ENCODE peak calls at places on chromosomes 6 and 20, in four cellular contexts. One of them, this sample, is unnamed.

GRCh38 chr6:15960740-15961629 is 167.9 kb upstream of the MYLIP start:
- DNase-seq in GM12865: peak; percentile 37
- DNase-seq in uterus: no peak
- DNase-seq in cardiac fibroblast: no peak
- DNase-seq in this sample: no peak

GRCh38 chr6:1850581-1851157 is 241.0 kb downstream of the FOXC1 start:
- DNase-seq in cardiac fibroblast: no peak
- DNase-seq in GM12865: no peak
- DNase-seq in uterus: no peak
- DNase-seq in this sample: no peak

GRCh38 chr6:26019261-26019845 is 56.8 kb downstream of the TRIM38 start:
- DNase-seq in cardiac fibroblast: no peak
- DNase-seq in GM12865: no peak
- DNase-seq in uterus: no peak
- DNase-seq in this sample: no peak

GRCh38 chr6:11317885-11318771 is 85.7 kb upstream of the NEDD9 start:
- DNase-seq in cardiac fibroblast: peak; percentile 94
- DNase-seq in GM12865: peak; percentile 73
- DNase-seq in uterus: peak; percentile 87
- DNase-seq in this sample: peak; percentile 19

GRCh38 chr6:88380618-88381288 is 214.6 kb upstream of the CNR1 start:
- DNase-seq in GM12865: no peak
- DNase-seq in uterus: no peak
- DNase-seq in cardiac fibroblast: peak; percentile 26
- DNase-seq in this sample: no peak

GRCh38 chr6:109486068-109486467 is 3.0 kb upstream of the ZBTB24 start:
- DNase-seq in cardiac fibroblast: no peak
- DNase-seq in GM12865: no peak
- DNase-seq in uterus: no peak
- DNase-seq in this sample: no peak

GRCh38 chr6:38730136-38730862 is 15.2 kb downstream of the DNAH8 start:
- DNase-seq in GM12865: no peak
- DNase-seq in uterus: no peak
- DNase-seq in cardiac fibroblast: no peak
- DNase-seq in this sample: no peak

GRCh38 chr20:17722493-17723300 is 22.9 kb downstream of the BANF2 start:
- DNase-seq in GM12865: no peak
- DNase-seq in uterus: no peak
- DNase-seq in cardiac fibroblast: no peak
- DNase-seq in this sample: no peak

GRCh38 chr6:150377211-150377781 is 8.5 kb downstream of the IYD start:
- DNase-seq in GM12865: no peak
- DNase-seq in cardiac fibroblast: peak; percentile 38
- DNase-seq in uterus: no peak
- DNase-seq in this sample: no peak

GRCh38 chr6:2853766-2854393 is 12.2 kb upstream of the SERPINB1 start:
- DNase-seq in cardiac fibroblast: peak; percentile 82
- DNase-seq in uterus: peak; percentile 52
- DNase-seq in GM12865: peak; percentile 84
- DNase-seq in this sample: no peak

GRCh38 chr20:43655937-43656336 is 11.0 kb upstream of the MYBL2 start:
- DNase-seq in GM12865: no peak
- DNase-seq in cardiac fibroblast: no peak
- DNase-seq in uterus: no peak
- DNase-seq in this sample: no peak

GRCh38 chr20:33893314-33893713 is 82.2 kb downstream of the CHMP4B start:
- DNase-seq in GM12865: no peak
- DNase-seq in cardiac fibroblast: peak; percentile 43
- DNase-seq in uterus: no peak
- DNase-seq in this sample: no peak

GRCh38 chr6:31614075-31614619 is 887 bp upstream of the AIF1 start:
- DNase-seq in GM12865: no peak
- DNase-seq in uterus: no peak
- DNase-seq in cardiac fibroblast: no peak
- DNase-seq in this sample: no peak

GRCh38 chr6:127341471-127342202 is 1.8 kb downstream of the ECHDC1 start:
- DNase-seq in uterus: no peak
- DNase-seq in cardiac fibroblast: no peak
- DNase-seq in GM12865: peak; percentile 38
- DNase-seq in this sample: no peak

GRCh38 chr6:147205690-147206600 is 1.7 kb downstream of the STXBP5 start:
- DNase-seq in GM12865: no peak
- DNase-seq in uterus: no peak
- DNase-seq in cardiac fibroblast: peak; percentile 59
- DNase-seq in this sample: no peak
- H3K4me3 ChIP-seq in GM12865: peak overlapping the region; percentile 98
- H3K4me3 ChIP-seq in uterus: peak overlapping the region; percentile 93
- H3K4me3 ChIP-seq in cardiac fibroblast: peak overlapping the region; percentile 92
- H3K4me3 ChIP-seq in this sample: peak overlapping the region; percentile 32

DNA sequence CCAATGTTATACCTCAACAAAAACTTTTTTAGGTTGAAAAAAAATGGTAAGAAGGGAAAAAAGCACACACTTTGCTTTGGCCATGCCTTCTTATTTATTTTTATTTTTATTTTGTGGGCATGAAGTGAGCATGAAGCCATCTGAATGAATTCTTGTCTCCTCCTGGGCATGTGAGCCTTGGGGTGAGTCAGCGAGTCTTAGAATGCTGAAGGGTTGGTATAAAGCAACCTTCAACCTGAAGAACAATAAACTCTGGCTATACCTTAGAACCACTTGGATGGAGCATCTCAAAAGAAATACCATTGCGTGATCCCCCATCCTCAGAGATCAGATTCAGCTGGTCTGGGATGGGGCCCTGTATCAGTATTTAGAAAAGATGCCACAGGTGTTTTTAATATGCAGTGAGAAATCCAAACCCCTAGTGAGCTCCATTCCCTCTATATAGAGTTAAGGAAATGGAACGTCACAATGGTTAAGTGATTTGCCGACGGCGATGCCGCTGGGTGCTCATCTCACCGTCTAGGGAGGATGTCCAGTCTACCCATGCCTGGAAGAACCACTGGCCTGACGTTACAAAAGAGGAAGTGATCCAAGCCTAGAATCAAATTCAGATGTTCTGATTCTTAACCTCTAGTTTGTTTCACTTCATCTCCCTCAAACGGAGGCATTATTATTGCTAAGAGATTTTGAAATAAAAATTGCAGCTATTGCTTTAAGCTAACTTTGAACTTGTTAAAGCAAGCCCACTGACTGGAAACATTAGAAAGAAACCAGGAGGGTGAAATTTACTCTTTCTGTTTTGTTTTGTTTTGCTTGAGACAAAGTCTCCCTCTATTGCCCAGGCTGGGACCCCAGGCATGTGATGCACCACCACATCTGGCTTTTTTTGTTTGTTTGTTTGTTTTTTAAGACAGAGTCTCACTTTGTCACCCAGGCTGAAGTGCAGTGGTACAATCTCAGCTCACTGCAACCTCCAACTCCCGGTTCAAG is 67.1 kb downstream of the EDN1 start:
- DNase-seq in GM12865: peak; percentile 80
- DNase-seq in cardiac fibroblast: no peak
- DNase-seq in uterus: no peak
- DNase-seq in this sample: peak; percentile 53
- TF ChIP-seq CTCF in GM12865: no peak
- TF ChIP-seq CTCF in cardiac fibroblast: no peak
- TF ChIP-seq CTCF in uterus: no peak
- TF ChIP-seq CTCF in this sample: no peak

GRCh38 chr20:63706027-63706695 is 1.6 kb downstream of the ARFRP1 start:
- DNase-seq in uterus: no peak
- DNase-seq in cardiac fibroblast: no peak
- DNase-seq in GM12865: peak; percentile 2
- DNase-seq in this sample: no peak
- H3K4me3 ChIP-seq in uterus: no peak overlapping the region
- H3K4me3 ChIP-seq in cardiac fibroblast: peak overlapping the region; percentile 81
- H3K4me3 ChIP-seq in GM12865: peak overlapping the region; percentile 77
- H3K4me3 ChIP-seq in this sample: peak overlapping the region; percentile 61

GRCh38 chr20:1800777-1801176 is 94.4 kb upstream of the SIRPA start:
- DNase-seq in cardiac fibroblast: peak; percentile 62
- DNase-seq in GM12865: no peak
- DNase-seq in uterus: no peak
- DNase-seq in this sample: no peak
- TF ChIP-seq CTCF in cardiac fibroblast: peak; percentile 54
- TF ChIP-seq CTCF in GM12865: no peak
- TF ChIP-seq CTCF in uterus: no peak
- TF ChIP-seq CTCF in this sample: peak; percentile 16

GRCh38 chr6:27577922-27578321 is 105.0 kb upstream of the ZNF184 start:
- DNase-seq in cardiac fibroblast: no peak
- DNase-seq in uterus: no peak
- DNase-seq in GM12865: no peak
- DNase-seq in this sample: no peak

GRCh38 chr6:27579973-27580372 is 107.1 kb upstream of the ZNF184 start:
- DNase-seq in cardiac fibroblast: no peak
- DNase-seq in uterus: no peak
- DNase-seq in GM12865: no peak
- DNase-seq in this sample: no peak

GRCh38 chr6:27584326-27584725 is 111.4 kb upstream of the ZNF184 start:
- DNase-seq in GM12865: no peak
- DNase-seq in uterus: no peak
- DNase-seq in cardiac fibroblast: no peak
- DNase-seq in this sample: no peak

DNA sequence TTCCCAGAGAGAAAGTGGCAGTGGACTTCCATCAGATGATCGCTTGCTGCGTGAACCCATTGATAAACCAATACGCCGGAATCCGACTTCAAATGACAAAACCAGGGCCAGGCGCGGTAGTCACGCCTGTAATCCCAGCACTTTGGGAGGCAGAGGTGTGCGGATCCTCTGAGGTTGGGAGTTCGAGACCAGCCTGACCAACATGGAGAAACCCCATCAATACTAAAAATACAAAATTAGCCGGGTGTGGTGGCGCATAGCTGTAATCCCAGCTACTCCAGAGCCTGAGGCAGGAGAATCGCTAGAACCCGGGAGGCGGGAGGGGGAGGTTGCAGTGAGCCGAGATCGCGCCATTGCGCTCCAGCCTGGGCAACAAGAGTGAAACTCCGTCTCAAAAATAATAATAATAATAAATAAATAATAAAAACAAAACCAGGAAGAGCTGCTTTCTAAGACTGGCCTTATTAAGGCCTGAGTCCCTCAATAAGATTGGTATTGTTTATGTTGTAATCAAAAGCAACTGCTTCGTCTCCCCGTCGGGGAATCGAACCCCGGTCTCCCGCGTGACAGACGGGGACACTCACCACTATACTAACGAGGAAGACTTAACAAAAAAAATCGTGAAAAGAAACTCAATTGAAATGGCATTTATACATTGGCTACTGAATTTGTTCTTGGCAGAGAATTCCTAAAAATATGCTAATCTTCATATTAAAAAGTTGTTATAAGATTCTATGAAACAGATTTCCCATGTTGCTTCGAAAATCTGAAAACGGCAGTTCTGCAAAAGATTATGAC is 110.2 kb upstream of the ZNF184 start:
- DNase-seq in uterus: no peak
- DNase-seq in GM12865: peak; percentile 81
- DNase-seq in cardiac fibroblast: peak; percentile 65
- DNase-seq in this sample: no peak
- H3K4me3 ChIP-seq in uterus: no peak overlapping the region
- H3K4me3 ChIP-seq in GM12865: no peak overlapping the region
- H3K4me3 ChIP-seq in cardiac fibroblast: peak overlapping the region; percentile 12
- H3K4me3 ChIP-seq in this sample: no peak overlapping the region

GRCh38 chr6:13454286-13455221 is 32.8 kb downstream of the GFOD1 start:
- DNase-seq in cardiac fibroblast: peak; percentile 48
- DNase-seq in GM12865: peak; percentile 57
- DNase-seq in uterus: peak; percentile 46
- DNase-seq in this sample: no peak
- TF ChIP-seq CTCF in cardiac fibroblast: no peak
- TF ChIP-seq CTCF in GM12865: no peak
- TF ChIP-seq CTCF in uterus: no peak
- TF ChIP-seq CTCF in this sample: no peak

DNA sequence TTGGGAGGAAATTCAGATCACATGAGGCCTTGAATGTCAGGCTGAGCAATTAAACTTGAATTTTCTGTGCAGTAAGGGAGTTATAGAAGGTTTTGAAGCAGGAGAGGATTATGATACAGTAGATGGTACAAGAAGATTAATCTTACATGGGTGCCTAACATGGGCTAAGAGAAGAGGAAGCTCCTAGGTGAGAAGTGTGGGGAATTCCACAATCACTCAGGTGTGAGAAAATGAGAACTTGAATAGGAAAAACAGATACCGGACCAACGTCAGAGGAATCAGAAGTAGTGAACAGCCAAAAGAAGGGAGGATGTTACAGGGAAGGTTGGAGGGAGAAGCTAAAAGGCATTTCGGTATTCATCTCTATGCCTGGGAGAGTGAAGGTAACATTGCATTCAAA is 250.7 kb upstream of the SLC35B3 start:
- DNase-seq in uterus: no peak
- DNase-seq in GM12865: no peak
- DNase-seq in cardiac fibroblast: no peak
- DNase-seq in this sample: no peak
- H3K4me3 ChIP-seq in uterus: no peak overlapping the region
- H3K4me3 ChIP-seq in GM12865: no peak overlapping the region
- H3K4me3 ChIP-seq in cardiac fibroblast: no peak overlapping the region
- H3K4me3 ChIP-seq in this sample: no peak overlapping the region

GRCh38 chr6:30234361-30234760 is 21.2 kb upstream of the TRIM26 start:
- DNase-seq in GM12865: no peak
- DNase-seq in uterus: no peak
- DNase-seq in cardiac fibroblast: no peak
- DNase-seq in this sample: no peak

DNA sequence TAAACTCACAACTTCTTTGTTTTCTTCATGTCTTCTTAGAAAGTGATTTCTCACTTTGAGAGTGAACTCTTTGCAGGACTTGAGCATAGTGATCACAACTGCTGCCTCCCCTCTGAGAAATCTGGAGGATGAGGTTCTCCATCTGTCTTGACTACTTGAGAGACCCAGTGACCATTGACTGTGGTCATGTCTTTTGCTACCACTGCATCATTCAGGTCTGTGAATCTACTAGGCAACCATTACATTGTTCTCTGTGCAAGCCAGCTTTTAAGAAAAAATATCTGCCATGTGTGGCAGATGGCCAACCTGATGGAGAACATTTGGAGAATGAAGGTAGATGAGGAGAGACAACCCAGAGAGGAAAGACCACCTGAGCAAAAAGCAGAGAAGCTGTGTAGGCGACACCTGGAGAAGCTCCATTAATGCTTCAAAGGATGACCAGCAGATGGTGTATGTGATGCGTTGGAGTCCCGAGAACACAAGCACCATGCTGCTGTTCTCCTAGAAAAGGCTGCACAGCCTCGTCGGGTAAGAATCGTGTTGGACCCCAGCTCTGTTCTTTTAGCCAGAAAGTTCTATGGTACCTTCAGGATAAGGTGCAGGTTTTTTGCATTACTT is 25.1 kb upstream of the TRIM26 start:
- DNase-seq in uterus: no peak
- DNase-seq in cardiac fibroblast: peak; percentile 40
- DNase-seq in GM12865: peak; percentile 48
- DNase-seq in this sample: no peak
- TF ChIP-seq CTCF in uterus: no peak
- TF ChIP-seq CTCF in cardiac fibroblast: peak; percentile 62
- TF ChIP-seq CTCF in GM12865: peak; percentile 57
- TF ChIP-seq CTCF in this sample: peak; percentile 70

GRCh38 chr6:113967777-113968176 is 3.2 kb downstream of the HDAC2 start:
- DNase-seq in GM12865: no peak
- DNase-seq in cardiac fibroblast: no peak
- DNase-seq in uterus: no peak
- DNase-seq in this sample: no peak
- H3K4me3 ChIP-seq in GM12865: no peak overlapping the region
- H3K4me3 ChIP-seq in cardiac fibroblast: no peak overlapping the region
- H3K4me3 ChIP-seq in uterus: no peak overlapping the region
- H3K4me3 ChIP-seq in this sample: no peak overlapping the region

This sample was measured in GM12864.